ENCODE peak calls at places on chromosomes 3 and 15, in seven cellular contexts. One of them, this sample, is unnamed.

GRCh38 chr3:192879346-192880031 is 38.2 kb downstream of the MB21D2 start:
- DNase-seq in endothelial cell: no peak
- DNase-seq in CD8-positive, alpha-beta T cell: no peak
- DNase-seq in AG09309: peak; percentile 97
- DNase-seq in cardiac fibroblast: peak; percentile 98
- DNase-seq in BE2C: no peak
- DNase-seq in PC-3: peak; percentile 99
- DNase-seq in this sample: peak; percentile 94

GRCh38 chr3:128794788-128795649 is 69.0 kb downstream of the RAB7A start:
- DNase-seq in CD8-positive, alpha-beta T cell: peak; percentile 32
- DNase-seq in endothelial cell: peak; percentile 66
- DNase-seq in BE2C: peak; percentile 72
- DNase-seq in AG09309: no peak
- DNase-seq in PC-3: peak; percentile 61
- DNase-seq in cardiac fibroblast: peak; percentile 74
- DNase-seq in this sample: peak; percentile 66

GRCh38 chr15:60021589-60022378 is 17.7 kb downstream of the FOXB1 start:
- DNase-seq in CD8-positive, alpha-beta T cell: no peak
- DNase-seq in endothelial cell: no peak
- DNase-seq in AG09309: no peak
- DNase-seq in PC-3: peak; percentile 60
- DNase-seq in cardiac fibroblast: no peak
- DNase-seq in BE2C: no peak
- DNase-seq in this sample: no peak

GRCh38 chr3:42851228-42851834 is 24.3 kb downstream of the CYP8B1 start:
- DNase-seq in PC-3: peak; percentile 24
- DNase-seq in endothelial cell: no peak
- DNase-seq in BE2C: no peak
- DNase-seq in cardiac fibroblast: no peak
- DNase-seq in AG09309: no peak
- DNase-seq in CD8-positive, alpha-beta T cell: no peak
- DNase-seq in this sample: no peak

GRCh38 chr15:41561104-41561776 is 2.2 kb downstream of the TYRO3 start:
- DNase-seq in AG09309: no peak
- DNase-seq in cardiac fibroblast: no peak
- DNase-seq in PC-3: no peak
- DNase-seq in CD8-positive, alpha-beta T cell: no peak
- DNase-seq in endothelial cell: no peak
- DNase-seq in BE2C: no peak
- DNase-seq in this sample: no peak

GRCh38 chr15:68797589-68798377 is 22.9 kb downstream of the ANP32A start:
- DNase-seq in PC-3: no peak
- DNase-seq in AG09309: no peak
- DNase-seq in cardiac fibroblast: no peak
- DNase-seq in endothelial cell: no peak
- DNase-seq in BE2C: no peak
- DNase-seq in CD8-positive, alpha-beta T cell: no peak
- DNase-seq in this sample: no peak

GRCh38 chr15:92082217-92082843 is 228.8 kb downstream of the SLCO3A1 start:
- DNase-seq in CD8-positive, alpha-beta T cell: no peak
- DNase-seq in AG09309: peak; percentile 31
- DNase-seq in PC-3: peak; percentile 73
- DNase-seq in BE2C: peak; percentile 78
- DNase-seq in endothelial cell: peak; percentile 81
- DNase-seq in cardiac fibroblast: peak; percentile 79
- DNase-seq in this sample: peak; percentile 81

GRCh38 chr15:60370804-60371700 is 26.7 kb downstream of the ANXA2 start:
- DNase-seq in CD8-positive, alpha-beta T cell: no peak
- DNase-seq in endothelial cell: no peak
- DNase-seq in PC-3: peak; percentile 97
- DNase-seq in AG09309: peak; percentile 98
- DNase-seq in BE2C: peak; percentile 59
- DNase-seq in cardiac fibroblast: peak; percentile 99
- DNase-seq in this sample: peak; percentile 98

GRCh38 chr3:50268703-50269451 is at the start of gene SEMA3B:
- DNase-seq in AG09309: no peak
- DNase-seq in endothelial cell: no peak
- DNase-seq in CD8-positive, alpha-beta T cell: no peak
- DNase-seq in BE2C: no peak
- DNase-seq in cardiac fibroblast: no peak
- DNase-seq in PC-3: peak; percentile 91
- DNase-seq in this sample: peak; percentile 90

GRCh38 chr3:78066287-78066686 is 1026.4 kb downstream of the ROBO2 start:
- DNase-seq in BE2C: no peak
- DNase-seq in AG09309: no peak
- DNase-seq in cardiac fibroblast: no peak
- DNase-seq in CD8-positive, alpha-beta T cell: no peak
- DNase-seq in PC-3: no peak
- DNase-seq in endothelial cell: no peak
- DNase-seq in this sample: no peak

GRCh38 chr15:60682115-60682514 is 203.2 kb upstream of the ICE2 start:
- DNase-seq in cardiac fibroblast: peak; percentile 75
- DNase-seq in AG09309: no peak
- DNase-seq in BE2C: no peak
- DNase-seq in PC-3: no peak
- DNase-seq in endothelial cell: no peak
- DNase-seq in CD8-positive, alpha-beta T cell: no peak
- DNase-seq in this sample: peak; percentile 51

GRCh38 chr3:1330107-1330506 is 237.3 kb downstream of the CNTN6 start:
- DNase-seq in AG09309: no peak
- DNase-seq in cardiac fibroblast: no peak
- DNase-seq in endothelial cell: no peak
- DNase-seq in PC-3: no peak
- DNase-seq in CD8-positive, alpha-beta T cell: no peak
- DNase-seq in BE2C: no peak
- DNase-seq in this sample: no peak

GRCh38 chr3:127984241-127984975 is 67.8 kb upstream of the SEC61A1 start:
- DNase-seq in AG09309: peak; percentile 55
- DNase-seq in endothelial cell: no peak
- DNase-seq in BE2C: no peak
- DNase-seq in PC-3: peak; percentile 62
- DNase-seq in cardiac fibroblast: no peak
- DNase-seq in CD8-positive, alpha-beta T cell: no peak
- DNase-seq in this sample: peak; percentile 25

GRCh38 chr3:167829057-167829456 is 93.5 kb downstream of the SERPINI1 start:
- DNase-seq in cardiac fibroblast: no peak
- DNase-seq in PC-3: no peak
- DNase-seq in CD8-positive, alpha-beta T cell: no peak
- DNase-seq in endothelial cell: no peak
- DNase-seq in AG09309: no peak
- DNase-seq in BE2C: no peak
- DNase-seq in this sample: no peak

GRCh38 chr15:96477227-96477626 is 146.7 kb downstream of the NR2F2 start:
- DNase-seq in AG09309: no peak
- DNase-seq in CD8-positive, alpha-beta T cell: no peak
- DNase-seq in BE2C: no peak
- DNase-seq in endothelial cell: no peak
- DNase-seq in PC-3: no peak
- DNase-seq in cardiac fibroblast: no peak
- DNase-seq in this sample: no peak
- TF ChIP-seq CTCF in AG09309: no peak
- TF ChIP-seq CTCF in CD8-positive, alpha-beta T cell: no peak
- TF ChIP-seq CTCF in BE2C: peak; percentile 11
- TF ChIP-seq CTCF in endothelial cell: no peak
- TF ChIP-seq CTCF in PC-3: no peak
- TF ChIP-seq CTCF in cardiac fibroblast: no peak
- TF ChIP-seq CTCF in this sample: no peak

DNA sequence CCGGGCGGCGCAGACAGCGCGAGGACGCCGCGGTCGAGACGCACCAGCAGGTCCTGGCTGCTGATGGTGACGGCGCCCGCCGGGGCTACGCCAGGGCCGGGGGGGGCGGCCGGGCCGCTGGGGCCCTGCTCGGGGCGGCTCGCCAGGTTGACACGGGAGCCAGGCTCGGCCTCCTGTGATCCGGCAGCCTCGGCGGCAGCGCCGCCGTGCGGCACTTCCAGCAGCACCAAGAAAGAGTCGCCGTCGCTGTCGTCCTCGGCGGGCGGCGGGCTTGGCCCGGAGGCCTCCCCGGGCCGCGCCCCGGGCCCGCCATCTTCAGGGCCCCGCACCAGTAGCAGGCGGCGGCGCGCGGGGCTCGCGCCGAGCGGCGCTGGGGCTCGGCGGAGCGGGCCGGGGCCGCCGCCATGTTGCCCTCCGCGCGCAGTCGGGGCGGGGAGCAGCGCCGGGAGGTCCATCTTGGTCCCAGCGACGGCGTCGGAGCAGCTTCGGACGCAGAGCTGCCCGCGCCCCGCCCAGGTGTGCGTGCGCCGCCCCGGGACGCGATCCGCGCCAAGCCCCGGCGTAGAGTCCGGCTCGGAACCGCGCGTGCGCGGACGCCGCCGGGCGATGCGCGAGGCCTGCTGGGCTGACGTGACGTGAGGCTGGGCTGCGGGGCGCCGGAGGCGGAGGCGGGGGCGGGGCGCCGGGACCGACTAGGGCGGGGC is at the start of gene ZXDC:
- DNase-seq in PC-3: peak; percentile 91
- DNase-seq in AG09309: peak; percentile 56
- DNase-seq in endothelial cell: peak; percentile 94
- DNase-seq in BE2C: peak; percentile 97
- DNase-seq in cardiac fibroblast: peak; percentile 92
- DNase-seq in CD8-positive, alpha-beta T cell: peak; percentile 85
- DNase-seq in this sample: peak; percentile 99
- TF ChIP-seq CTCF in PC-3: no peak
- TF ChIP-seq CTCF in AG09309: peak; percentile 45
- TF ChIP-seq CTCF in endothelial cell: peak; percentile 9
- TF ChIP-seq CTCF in BE2C: peak; percentile 45
- TF ChIP-seq CTCF in cardiac fibroblast: no peak
- TF ChIP-seq CTCF in CD8-positive, alpha-beta T cell: peak; percentile 25
- TF ChIP-seq CTCF in this sample: peak; percentile 27

DNA sequence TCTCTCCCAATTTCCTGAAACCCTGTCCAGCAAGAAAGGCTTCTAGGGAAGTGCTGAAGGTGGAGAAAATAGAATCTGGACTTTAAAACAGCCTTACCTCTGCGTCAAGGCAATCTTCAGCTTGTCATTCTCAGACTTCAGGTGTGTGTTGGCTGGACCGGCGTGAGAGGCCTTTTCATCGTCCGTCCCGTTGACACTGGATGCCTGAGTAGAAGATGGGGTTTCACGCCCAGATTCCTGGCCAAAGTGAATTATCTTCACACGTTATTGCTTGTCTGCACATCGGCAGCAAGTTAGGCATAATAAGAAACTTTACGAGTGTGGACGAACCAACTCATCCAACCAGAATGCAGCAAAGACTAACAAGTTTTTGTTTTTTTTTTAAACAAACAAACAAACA is 49.5 kb downstream of the WHAMM start:
- DNase-seq in PC-3: no peak
- DNase-seq in endothelial cell: no peak
- DNase-seq in BE2C: no peak
- DNase-seq in cardiac fibroblast: no peak
- DNase-seq in CD8-positive, alpha-beta T cell: no peak
- DNase-seq in AG09309: no peak
- DNase-seq in this sample: no peak
- TF ChIP-seq CTCF in PC-3: no peak
- TF ChIP-seq CTCF in endothelial cell: no peak
- TF ChIP-seq CTCF in BE2C: no peak
- TF ChIP-seq CTCF in cardiac fibroblast: no peak
- TF ChIP-seq CTCF in CD8-positive, alpha-beta T cell: no peak
- TF ChIP-seq CTCF in AG09309: no peak
- TF ChIP-seq CTCF in this sample: no peak

DNA sequence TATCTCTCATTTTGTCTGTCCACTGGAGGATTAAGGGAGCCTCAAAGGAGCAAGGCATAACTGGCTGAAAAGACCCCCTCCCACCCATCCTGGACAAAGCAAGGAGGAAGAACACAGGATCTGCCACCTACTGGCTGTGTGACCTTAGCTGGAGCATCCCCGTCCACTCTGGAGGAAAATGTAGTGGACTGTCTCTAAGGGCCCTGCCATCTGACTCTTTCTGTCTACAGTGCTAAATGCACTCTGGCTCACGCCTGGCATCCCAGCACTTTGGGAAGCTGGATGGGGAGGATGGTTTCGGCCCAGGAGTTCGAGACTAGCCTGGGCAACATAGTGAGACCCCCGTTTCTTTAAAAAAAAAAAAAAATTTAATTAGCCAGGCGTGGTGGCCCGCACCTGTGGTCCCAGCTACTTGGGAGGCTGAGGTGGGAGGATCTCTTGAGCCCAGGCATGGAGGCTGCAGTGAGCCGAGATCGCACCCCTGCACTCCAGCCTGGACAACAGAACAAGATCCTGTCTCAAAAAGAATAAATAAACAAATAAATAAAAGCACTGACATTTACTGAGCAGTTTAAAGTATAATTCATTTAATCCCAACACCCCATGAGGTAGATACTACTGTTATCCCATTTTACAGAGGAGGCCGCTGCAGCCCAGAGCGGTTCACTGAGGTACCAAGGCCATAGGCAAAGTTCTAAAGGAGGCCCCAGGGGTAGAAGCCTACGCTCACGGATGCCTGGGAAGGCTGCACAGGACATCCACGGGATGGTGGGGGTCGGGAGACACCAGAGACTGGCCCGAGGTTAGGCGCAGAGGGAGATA is 1.1 kb downstream of the TBC1D2B start:
- DNase-seq in BE2C: no peak
- DNase-seq in cardiac fibroblast: peak; percentile 39
- DNase-seq in CD8-positive, alpha-beta T cell: no peak
- DNase-seq in endothelial cell: no peak
- DNase-seq in AG09309: no peak
- DNase-seq in PC-3: no peak
- DNase-seq in this sample: no peak
- TF ChIP-seq CTCF in BE2C: peak; percentile 47
- TF ChIP-seq CTCF in cardiac fibroblast: peak; percentile 20
- TF ChIP-seq CTCF in CD8-positive, alpha-beta T cell: no peak
- TF ChIP-seq CTCF in endothelial cell: no peak
- TF ChIP-seq CTCF in AG09309: peak; percentile 35
- TF ChIP-seq CTCF in PC-3: no peak
- TF ChIP-seq CTCF in this sample: peak; percentile 27

GRCh38 chr3:175150812-175151411 is 291.8 kb downstream of the NAALADL2 start:
- DNase-seq in cardiac fibroblast: no peak
- DNase-seq in endothelial cell: no peak
- DNase-seq in AG09309: no peak
- DNase-seq in CD8-positive, alpha-beta T cell: no peak
- DNase-seq in PC-3: peak; percentile 96
- DNase-seq in BE2C: peak; percentile 39
- DNase-seq in this sample: no peak

GRCh38 chr3:175144368-175144767 is 285.2 kb downstream of the NAALADL2 start:
- DNase-seq in cardiac fibroblast: no peak
- DNase-seq in CD8-positive, alpha-beta T cell: no peak
- DNase-seq in BE2C: no peak
- DNase-seq in AG09309: no peak
- DNase-seq in PC-3: no peak
- DNase-seq in endothelial cell: no peak
- DNase-seq in this sample: no peak

GRCh38 chr3:175149675-175150074 is 290.5 kb downstream of the NAALADL2 start:
- DNase-seq in PC-3: peak; percentile 76
- DNase-seq in AG09309: no peak
- DNase-seq in BE2C: peak; percentile 42
- DNase-seq in cardiac fibroblast: no peak
- DNase-seq in CD8-positive, alpha-beta T cell: no peak
- DNase-seq in endothelial cell: no peak
- DNase-seq in this sample: no peak

GRCh38 chr3:175146258-175146657 is 287.1 kb downstream of the NAALADL2 start:
- DNase-seq in CD8-positive, alpha-beta T cell: no peak
- DNase-seq in endothelial cell: no peak
- DNase-seq in BE2C: no peak
- DNase-seq in PC-3: peak; percentile 50
- DNase-seq in AG09309: peak; percentile 13
- DNase-seq in cardiac fibroblast: peak; percentile 62
- DNase-seq in this sample: peak; percentile 13
- TF ChIP-seq CTCF in CD8-positive, alpha-beta T cell: no peak
- TF ChIP-seq CTCF in endothelial cell: no peak
- TF ChIP-seq CTCF in BE2C: peak; percentile 42
- TF ChIP-seq CTCF in PC-3: peak; percentile 70
- TF ChIP-seq CTCF in AG09309: peak; percentile 50
- TF ChIP-seq CTCF in cardiac fibroblast: peak; percentile 37
- TF ChIP-seq CTCF in this sample: peak; percentile 46